ENCODE peak calls at places on chromosomes 13 and 19, in seven cellular contexts. S is HepG2; C is CD8-positive, alpha-beta T cell; J is thoracic aorta; T is ascending aorta; A is uterus; Z is adrenal gland. O is an unnamed sample.
A peak's percentile ranks its signal among the peaks of the same experiment; 100 is the strongest.

GRCh38 chr13:29159871-29160270 is 339.7 kb downstream of the MTUS2 start:
- DNase-seq in S (no peak), C (no peak), J (no peak), T (no peak), A (no peak), Z (no peak), O (no peak)

GRCh38 chr19:29524912-29525870 is 603 bp upstream of the VSTM2B start:
- DNase-seq in S (no peak), C (no peak), J (no peak), T (no peak), A (no peak), Z (no peak), O (no peak)

GRCh38 chr13:65497265-65497664 is 1732.9 kb downstream of the PCDH9 start:
- DNase-seq in S (no peak), C (no peak), J (no peak), T (no peak), A (no peak), Z (no peak), O (no peak)

GRCh38 chr13:70391678-70392077 is 283.4 kb upstream of the KLHL1 start:
- DNase-seq in S (peak; percentile 14), C (no peak), J (no peak), T (no peak), A (no peak), Z (no peak), O (no peak)

GRCh38 chr19:15418112-15418587 is 638 bp downstream of the AKAP8L start:
- DNase-seq in S (no peak), C (no peak), J (no peak), T (no peak), A (no peak), Z (peak; percentile 58), O (no peak)

GRCh38 chr13:46207828-46208227 is 3.9 kb upstream of the LRRC63 start:
- DNase-seq in S (no peak), C (no peak), J (no peak), T (no peak), A (no peak), Z (no peak), O (no peak)

GRCh38 chr19:14575428-14575980 is 3.6 kb upstream of the NDUFB7 start:
- DNase-seq in S (no peak), C (no peak), J (no peak), T (no peak), A (no peak), Z (no peak), O (no peak)

GRCh38 chr19:41264581-41265375 is 606 bp downstream of the HNRNPUL1 start:
- DNase-seq in S (peak; percentile 46), C (peak; percentile 38), J (no peak), T (peak; percentile 70), A (peak; percentile 47), Z (peak; percentile 82), O (peak; percentile 64)

GRCh38 chr13:99896712-99897440 is 74.7 kb downstream of the ZIC5 start:
- DNase-seq in S (no peak), C (no peak), J (no peak), T (no peak), A (no peak), Z (no peak), O (no peak)

GRCh38 chr13:99894105-99894504 is 77.5 kb downstream of the ZIC5 start:
- DNase-seq in S (no peak), C (no peak), J (no peak), T (no peak), A (no peak), Z (no peak), O (no peak)

GRCh38 chr13:99895999-99896695 is 75.4 kb downstream of the ZIC5 start:
- DNase-seq in S (no peak), C (no peak), J (no peak), T (no peak), A (no peak), Z (no peak), O (no peak)

GRCh38 chr13:99894835-99895427 is 76.6 kb downstream of the ZIC5 start:
- DNase-seq in S (no peak), C (no peak), J (no peak), T (no peak), A (no peak), Z (no peak), O (no peak)

DNA sequence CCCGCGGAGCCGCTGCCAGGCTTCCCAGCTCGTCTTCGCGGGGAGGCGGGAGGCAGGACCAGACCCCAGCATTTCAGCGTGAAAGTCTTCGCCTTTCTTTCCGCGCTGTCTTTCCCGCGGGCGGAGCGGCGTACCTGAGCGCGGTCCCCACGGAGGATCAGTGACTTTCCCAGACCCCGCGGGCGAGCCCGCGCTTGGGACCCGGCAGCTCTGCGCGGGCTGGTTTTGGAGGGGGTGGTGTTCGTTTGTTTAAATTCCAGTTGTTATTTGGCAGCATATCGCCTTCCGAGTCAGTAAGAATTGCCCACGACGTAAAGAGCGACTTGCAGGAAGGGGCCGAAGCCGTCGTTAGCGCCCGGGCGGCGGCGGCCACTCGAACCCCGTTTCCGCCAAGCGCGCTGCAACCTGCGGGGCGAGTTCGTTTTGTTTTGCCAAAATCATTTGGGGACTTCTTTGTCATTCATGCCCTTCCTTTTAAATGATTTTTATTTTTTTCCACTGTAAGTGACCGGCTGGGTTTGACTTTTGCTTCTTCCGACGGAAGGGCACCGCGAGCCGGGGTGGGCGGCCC is 76.1 kb downstream of the ZIC5 start:
- DNase-seq in S (no peak), C (no peak), J (no peak), T (no peak), A (no peak), Z (no peak), O (no peak)
- H3K4me3 ChIP-seq in S (no peak overlapping the region), C (peak overlapping the region; percentile 50), J (peak overlapping the region; percentile 71), T (peak overlapping the region; percentile 54), A (peak overlapping the region; percentile 1), Z (no peak overlapping the region), O (no peak overlapping the region)

GRCh38 chr19:18833141-18833476 is 1.4 kb downstream of the UPF1 start:
- DNase-seq in S (no peak), C (no peak), J (no peak), T (no peak), A (no peak), Z (no peak), O (no peak)

GRCh38 chr19:18830488-18830887 is 1.3 kb upstream of the UPF1 start:
- DNase-seq in S (no peak), C (no peak), J (no peak), T (no peak), A (no peak), Z (no peak), O (no peak)

GRCh38 chr19:18833849-18834643 is 2.3 kb downstream of the UPF1 start:
- DNase-seq in S (peak; percentile 53), C (no peak), J (no peak), T (no peak), A (no peak), Z (no peak), O (no peak)

GRCh38 chr19:18831524-18832330 is at the start of gene UPF1:
- DNase-seq in S (peak; percentile 82), C (peak; percentile 96), J (peak; percentile 47), T (peak; percentile 94), A (peak; percentile 90), Z (peak; percentile 93), O (peak; percentile 99)

DNA sequence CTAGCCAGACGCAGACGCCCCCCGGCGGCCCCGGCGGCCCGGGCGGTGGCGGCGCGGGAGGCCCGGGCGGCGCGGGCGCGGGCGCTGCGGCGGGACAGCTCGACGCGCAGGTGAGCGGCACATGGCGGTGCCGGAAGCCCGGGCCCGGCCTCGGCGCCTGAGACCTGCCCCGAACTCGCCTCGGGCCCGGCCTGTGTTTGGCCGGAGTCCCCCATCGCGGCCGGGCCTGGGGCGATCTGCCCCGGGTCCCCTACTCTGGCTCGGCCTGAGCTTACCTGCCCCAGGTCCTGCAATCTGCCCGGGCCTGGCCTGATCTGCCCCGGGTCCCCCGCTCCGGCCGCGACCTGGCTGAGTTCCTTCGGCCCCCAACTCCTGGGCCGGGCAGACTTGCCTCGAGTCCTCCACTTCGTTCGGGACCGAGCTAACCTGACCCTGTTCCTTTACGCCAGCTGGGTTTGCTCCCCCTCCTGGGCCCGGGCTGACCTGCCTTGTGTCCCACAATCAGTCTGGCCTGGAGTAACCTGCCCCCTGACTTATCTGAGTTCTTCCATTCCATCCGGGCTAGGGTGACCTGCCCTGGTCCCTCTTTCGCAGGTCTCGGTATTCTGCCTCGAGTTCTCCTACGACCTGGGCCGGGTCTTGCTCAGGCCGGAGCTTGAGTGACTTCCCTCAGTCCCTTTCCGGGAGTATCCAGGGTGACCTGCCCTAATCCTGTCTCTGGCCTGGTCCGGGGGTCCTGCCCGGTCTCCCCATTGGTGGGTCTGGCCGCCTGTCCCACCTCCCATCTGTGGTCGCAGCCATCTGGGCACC is 777 bp downstream of the UPF1 start:
- DNase-seq in S (peak; percentile 46), C (no peak), J (no peak), T (no peak), A (no peak), Z (peak; percentile 76), O (peak; percentile 57)
- TF ChIP-seq CTCF in S (peak; percentile 23), C (no peak), J (no peak), T (no peak), A (no peak), Z (peak; percentile 13), O (peak; percentile 45)

GRCh38 chr13:40664100-40665060 is 2.1 kb downstream of the FOXO1 start:
- DNase-seq in S (peak; percentile 43), C (peak; percentile 65), J (peak; percentile 36), T (peak; percentile 86), A (peak; percentile 68), Z (peak; percentile 85), O (peak; percentile 77)

GRCh38 chr13:40665754-40666057 is 735 bp downstream of the FOXO1 start:
- DNase-seq in S (no peak), C (peak; percentile 42), J (no peak), T (no peak), A (no peak), Z (no peak), O (peak; percentile 62)

GRCh38 chr13:40666905-40667621 is 622 bp upstream of the FOXO1 start:
- DNase-seq in S (peak; percentile 48), C (peak; percentile 15), J (no peak), T (peak; percentile 79), A (peak; percentile 61), Z (peak; percentile 76), O (no peak)

GRCh38 chr13:40666058-40666904 is at the start of gene FOXO1:
- DNase-seq in S (peak; percentile 51), C (peak; percentile 86), J (peak; percentile 46), T (peak; percentile 94), A (peak; percentile 88), Z (peak; percentile 93), O (peak; percentile 91)

DNA sequence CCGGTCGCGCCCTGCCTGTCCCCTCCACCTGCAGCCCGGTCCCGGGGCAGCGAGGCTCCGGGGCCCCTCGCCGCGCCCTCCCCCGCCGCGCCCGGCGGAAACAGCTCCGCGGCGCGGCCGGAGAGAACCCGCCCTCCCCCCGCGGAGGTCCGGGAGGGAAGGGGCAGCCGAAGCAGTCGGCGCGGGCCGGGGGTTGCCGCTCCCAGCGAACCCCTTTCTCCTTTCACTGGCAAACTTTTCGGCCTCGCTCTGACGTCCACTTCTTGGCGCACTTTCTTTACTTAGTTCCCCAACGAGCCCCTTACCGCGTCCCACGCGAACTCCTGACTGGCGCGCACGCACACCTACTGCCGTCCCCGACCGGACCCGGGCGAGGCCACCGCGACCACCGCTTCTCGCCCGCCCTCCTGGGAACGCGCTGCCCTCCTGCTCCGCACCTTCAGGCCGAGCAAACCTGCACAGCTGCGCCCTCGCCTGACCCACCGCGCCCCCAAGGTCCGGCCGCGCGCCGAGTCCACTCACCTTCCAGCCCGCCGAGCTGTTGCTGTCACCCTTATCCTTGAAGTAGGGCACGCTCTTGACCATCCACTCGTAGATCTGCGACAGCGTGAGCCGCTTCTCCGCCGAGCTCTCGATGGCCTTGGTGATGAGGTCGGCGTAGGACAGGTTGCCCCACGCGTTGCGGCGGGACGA is 1.2 kb downstream of the FOXO1 start:
- DNase-seq in S (no peak), C (peak; percentile 28), J (no peak), T (peak; percentile 67), A (peak; percentile 59), Z (peak; percentile 73), O (peak; percentile 66)
- H3K27me3 ChIP-seq in S (no peaks in the 10 kb centered on the region), C (no peaks in the 10 kb centered on the region), J (no peaks in the 10 kb centered on the region), T (no peaks in the 10 kb centered on the region), A (no peaks in the 10 kb centered on the region), Z (no peaks in the 10 kb centered on the region), O (no peaks in the 10 kb centered on the region)

DNA sequence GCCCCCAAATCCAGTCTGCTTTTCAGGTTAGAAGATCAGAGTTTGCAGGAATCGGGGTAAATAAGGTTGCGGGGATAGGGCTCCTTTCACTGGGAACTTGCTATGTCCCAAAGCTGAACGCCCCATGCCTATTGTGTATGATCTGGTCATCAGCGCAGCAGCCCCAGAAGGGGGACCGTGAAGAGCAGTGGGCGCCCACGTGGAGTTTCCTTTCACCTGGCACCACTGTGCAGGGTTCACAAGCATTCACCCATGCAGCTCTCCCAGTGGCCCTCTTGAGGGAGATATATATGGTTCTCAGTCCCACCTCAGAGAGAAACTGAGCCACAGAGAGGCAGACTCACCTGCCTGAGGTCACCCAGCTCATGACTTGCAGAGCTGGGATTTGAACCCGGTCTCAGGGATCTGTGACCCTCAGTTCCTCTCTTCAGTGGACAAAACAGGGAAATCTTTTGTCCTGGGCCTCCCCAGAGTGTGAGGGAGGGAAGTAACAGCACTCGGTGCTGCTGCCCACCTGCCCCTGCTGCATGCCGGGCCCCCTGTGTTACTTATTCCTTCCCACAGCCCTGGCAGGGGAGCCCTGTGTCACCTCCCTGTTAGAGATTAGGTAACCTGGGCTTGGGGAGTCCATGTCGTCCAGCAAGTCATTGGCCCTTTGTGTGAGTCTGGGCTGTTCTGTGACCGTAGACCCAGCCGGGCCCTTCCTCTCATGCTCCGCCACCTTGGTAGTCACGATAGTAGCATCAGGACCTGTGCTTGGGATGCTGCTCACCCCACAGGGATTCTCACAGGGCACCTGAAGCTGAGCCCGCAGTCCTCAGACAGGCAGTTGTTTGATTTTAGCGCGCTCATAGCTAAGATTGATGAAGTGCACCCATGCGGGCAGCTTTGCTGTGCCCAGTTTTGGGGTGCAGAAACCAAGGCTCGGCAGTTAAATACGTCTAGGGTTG is 27.9 kb downstream of the PPP5C start:
- DNase-seq in S (no peak), C (no peak), J (no peak), T (peak; percentile 60), A (no peak), Z (peak; percentile 46), O (no peak)
- H3K4me3 ChIP-seq in S (no peak overlapping the region), C (no peak overlapping the region), J (no peak overlapping the region), T (no peak overlapping the region), A (no peak overlapping the region), Z (no peak overlapping the region), O (no peak overlapping the region)

O was measured in GM06990.